ENCODE peak calls at places on chromosomes 2 and 18, in seven cellular contexts. S, W, R, L, A, K and T are unnamed samples.

GRCh38 chr2:102082591-102083586 is 59.7 kb upstream of the IL1R1 start:
- DNase-seq in R (no peak), S (peak), W (no peak), K (no peak), L (peak), A (no peak), T (no peak)

GRCh38 chr18:74748809-74749208 is 151.1 kb downstream of the ZNF407 start:
- DNase-seq in R (no peak), W (no peak), S (no peak), A (no peak), K (no peak), L (no peak), T (no peak)

GRCh38 chr18:64407606-64408005 is 258.7 kb upstream of the LINC00305 start:
- DNase-seq in A (no peak), L (no peak), W (no peak), R (no peak), K (no peak), S (no peak), T (no peak)

GRCh38 chr2:104318001-104318555 is 535.8 kb upstream of the POU3F3 start:
- DNase-seq in W (no peak), S (no peak), R (no peak), L (no peak), A (no peak), K (no peak), T (no peak)

GRCh38 chr2:216606551-216607527 is 26.4 kb upstream of the IGFBP2 start:
- DNase-seq in L (no peak), S (no peak), W (peak), A (no peak), R (no peak), K (no peak), T (no peak)

GRCh38 chr18:68676913-68677312 is 38.0 kb downstream of the TMX3 start:
- DNase-seq in R (no peak), S (peak), L (peak), K (no peak), W (no peak), A (no peak), T (no peak)

GRCh38 chr2:31255911-31256571 is 22.1 kb downstream of the EHD3 start:
- DNase-seq in S (no peak), W (peak), A (no peak), L (no peak), K (no peak), R (no peak), T (no peak)

GRCh38 chr2:175631247-175631628 is 370.8 kb downstream of the LNPK start:
- DNase-seq in S (no peak), A (no peak), R (no peak), W (no peak), L (peak), K (no peak), T (no peak)

GRCh38 chr18:49842656-49843055 is 29.3 kb upstream of the ACAA2 start:
- DNase-seq in W (no peak), K (no peak), R (no peak), A (no peak), S (no peak), L (no peak), T (no peak)

GRCh38 chr2:188984126-188984525 is 10.0 kb downstream of the COL3A1 start:
- DNase-seq in L (peak), A (no peak), K (no peak), R (no peak), S (peak), W (no peak), T (no peak)

GRCh38 chr18:10755855-10756254 is 230.0 kb downstream of the NAPG start:
- DNase-seq in A (no peak), K (no peak), R (no peak), S (no peak), L (no peak), W (no peak), T (no peak)

GRCh38 chr2:137987011-137987410 is 22.7 kb downstream of the HNMT start:
- DNase-seq in S (no peak), R (no peak), K (no peak), W (no peak), A (no peak), L (no peak), T (no peak)

GRCh38 chr2:75986617-75987016 is 275.9 kb upstream of the GCFC2 start:
- DNase-seq in K (no peak), W (no peak), R (no peak), S (no peak), A (no peak), L (no peak), T (no peak)

GRCh38 chr2:27717070-27717453 is 53.4 kb downstream of the SLC4A1AP start:
- DNase-seq in L (peak), K (no peak), R (peak), W (no peak), A (no peak), S (peak), T (no peak)

GRCh38 chr2:143608758-143609157 is 479.5 kb downstream of the ARHGAP15 start:
- DNase-seq in S (no peak), R (no peak), K (no peak), W (no peak), A (no peak), L (no peak), T (no peak)

GRCh38 chr2:84427235-84428138 is 31.6 kb downstream of the SUCLG1 start:
- DNase-seq in A (no peak), R (no peak), W (no peak), L (peak), K (no peak), S (no peak), T (no peak)

GRCh38 chr18:6920099-6920955 is 190.8 kb downstream of the ARHGAP28 start:
- DNase-seq in K (peak), L (peak), W (peak), S (peak), R (peak), A (peak), T (no peak)

GRCh38 chr18:58057291-58057965 is 13.4 kb downstream of the NEDD4L start:
- DNase-seq in L (no peak), A (no peak), R (no peak), W (no peak), S (no peak), K (no peak), T (no peak)

GRCh38 chr2:47907097-47907781 is 941 bp upstream of the FBXO11 start:
- DNase-seq in K (no peak), S (no peak), W (peak), R (no peak), L (no peak), A (no peak), T (no peak)

GRCh38 chr2:218028562-218029348 is 26.0 kb upstream of the TNS1 start:
- DNase-seq in A (no peak), K (no peak), L (no peak), W (no peak), R (no peak), S (no peak), T (peak)

GRCh38 chr2:9897331-9897737 is 54.1 kb downstream of the TAF1B start:
- DNase-seq in A (no peak), S (peak), R (peak), L (peak), W (no peak), K (no peak), T (no peak)

GRCh38 chr2:25251032-25251460 is 82.7 kb upstream of the POMC start:
- DNase-seq in R (no peak), K (no peak), W (no peak), A (no peak), L (no peak), S (no peak), T (no peak)

GRCh38 chr2:44169155-44169898 is 652 bp downstream of the PPM1B start:
- DNase-seq in K (peak), A (peak), W (peak), R (peak), S (peak), L (peak), T (no peak)

GRCh38 chr2:132597831-132598230 is 72.2 kb downstream of the LYPD1 start:
- DNase-seq in W (no peak), K (no peak), A (no peak), L (no peak), S (no peak), R (no peak), T (no peak)

GRCh38 chr2:55047677-55048299 is 2.5 kb downstream of the RTN4 start:
- DNase-seq in S (peak), R (no peak), L (peak), K (no peak), A (no peak), W (peak), T (no peak)

GRCh38 chr2:241931084-241931975 is 61.8 kb downstream of the RTP5 start:
- DNase-seq in K (peak), W (no peak), S (no peak), R (no peak), A (no peak), L (no peak), T (no peak)

GRCh38 chr2:236859896-236860295 is 225.8 kb upstream of the COPS8 start:
- DNase-seq in W (no peak), A (no peak), R (no peak), K (no peak), L (no peak), S (no peak), T (no peak)

GRCh38 chr2:157967856-157968255 is 91.7 kb upstream of the ACVR1 start:
- DNase-seq in R (no peak), K (peak), A (no peak), W (no peak), S (no peak), L (no peak), T (no peak)

GRCh38 chr2:123502926-123503325 is 522.2 kb upstream of the CNTNAP5 start:
- DNase-seq in A (no peak), S (no peak), K (no peak), W (no peak), R (no peak), L (peak), T (no peak)

GRCh38 chr2:52959801-52960200 is 807.8 kb upstream of the CHAC2 start:
- DNase-seq in W (no peak), R (no peak), S (no peak), A (no peak), L (no peak), K (no peak), T (no peak)

GRCh38 chr2:168687314-168687713 is 115.1 kb upstream of the NOSTRIN start:
- DNase-seq in W (peak), A (no peak), R (no peak), L (peak), S (peak), K (no peak), T (no peak)

GRCh38 chr2:191352536-191352935 is 107.3 kb downstream of the MYO1B start:
- DNase-seq in W (no peak), S (peak), K (no peak), R (no peak), A (no peak), L (peak), T (no peak)

GRCh38 chr2:236935131-236935530 is 150.6 kb upstream of the COPS8 start:
- DNase-seq in W (no peak), A (no peak), R (no peak), L (no peak), S (no peak), K (no peak), T (no peak)

GRCh38 chr2:136327162-136327852 is 209.4 kb upstream of the CXCR4 start:
- DNase-seq in A (no peak), K (no peak), W (peak), S (no peak), L (no peak), R (no peak), T (no peak)

GRCh38 chr2:101479328-101479727 is 4.4 kb upstream of the RFX8 start:
- DNase-seq in S (no peak), K (no peak), L (no peak), A (no peak), W (no peak), R (no peak), T (no peak)

GRCh38 chr18:40810371-40810770 is 1144.7 kb upstream of the PIK3C3 start:
- DNase-seq in W (no peak), S (no peak), K (no peak), A (no peak), L (peak), R (no peak), T (no peak)

GRCh38 chr2:28661589-28662001 is 90.0 kb upstream of the PPP1CB start:
- DNase-seq in R (peak), L (peak), W (no peak), S (peak), K (no peak), A (no peak), T (no peak)

GRCh38 chr2:186903183-186903582 is 54.2 kb upstream of the ZSWIM2 start:
- DNase-seq in L (peak), K (no peak), R (no peak), S (no peak), A (no peak), W (no peak), T (no peak)
- TF ChIP-seq CTCF in L (peak), K (no peak), R (peak), S (peak), A (peak), W (peak), T (peak)

GRCh38 chr2:49332415-49332814 is 178.1 kb upstream of the FSHR start:
- DNase-seq in K (no peak), S (no peak), L (peak), R (no peak), A (no peak), W (no peak), T (no peak)
- TF ChIP-seq CTCF in K (no peak), S (no peak), L (no peak), R (no peak), A (no peak), W (no peak), T (peak)

GRCh38 chr2:161570424-161571050 is 53.7 kb upstream of the SLC4A10 start:
- DNase-seq in S (no peak), W (no peak), R (no peak), K (no peak), L (no peak), A (no peak), T (no peak)
- TF ChIP-seq CTCF in S (peak), W (peak), R (no peak), K (no peak), L (peak), A (peak), T (peak)

GRCh38 chr2:63047534-63048281 is 2.9 kb upstream of the OTX1 start:
- DNase-seq in S (no peak), A (no peak), R (peak), W (no peak), L (no peak), K (peak), T (no peak)
- TF ChIP-seq CTCF in S (no peak), A (no peak), R (no peak), W (no peak), L (no peak), K (no peak), T (peak)

DNA sequence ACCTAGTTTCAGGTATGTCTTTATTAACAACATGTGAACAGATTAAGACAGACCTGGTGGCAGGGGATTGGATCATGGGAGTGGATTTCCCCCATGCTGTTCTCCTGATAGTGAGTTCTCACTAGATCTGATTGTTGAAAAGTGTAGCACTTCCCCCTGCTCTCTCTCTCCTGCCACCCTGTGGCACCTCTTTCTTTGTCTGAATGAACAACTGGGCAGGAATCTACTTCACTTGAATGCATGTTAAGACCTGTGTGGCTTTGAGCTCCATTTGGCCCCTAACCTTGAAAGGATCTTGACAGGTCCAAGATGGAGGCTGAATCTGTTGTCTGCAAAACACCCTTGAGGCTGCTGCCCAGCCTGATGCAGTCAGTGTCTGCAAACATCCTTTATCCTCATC is 194.4 kb downstream of the RNF144A start:
- DNase-seq in S (no peak), R (no peak), A (no peak), W (peak), L (no peak), K (no peak), T (no peak)
- TF ChIP-seq CTCF in S (no peak), R (peak), A (no peak), W (peak), L (no peak), K (no peak), T (peak)

DNA sequence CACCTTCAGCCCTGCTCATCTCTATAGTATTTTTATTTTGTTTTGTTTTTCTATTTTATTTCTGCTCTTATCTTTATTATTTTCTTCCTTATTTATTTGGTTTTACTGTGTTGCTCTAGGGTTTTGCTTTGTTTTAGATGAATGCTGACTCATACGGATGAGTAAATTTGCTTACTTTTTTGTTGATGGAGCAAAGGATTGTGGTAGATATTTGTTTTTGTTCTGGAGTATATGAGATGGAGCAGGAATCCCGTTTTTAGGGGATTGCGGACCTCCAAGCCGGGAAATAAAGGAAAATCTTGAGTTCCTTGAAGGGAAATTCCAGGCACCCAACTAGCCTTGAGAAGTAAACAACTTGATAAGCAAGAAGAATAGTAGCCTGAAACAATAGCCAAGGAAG is 15.3 kb upstream of the COLEC12 start:
- DNase-seq in A (no peak), L (no peak), S (no peak), W (no peak), K (no peak), R (no peak), T (no peak)
- TF ChIP-seq CTCF in A (no peak), L (no peak), S (no peak), W (no peak), K (no peak), R (no peak), T (no peak)

GRCh38 chr2:231494669-231495068 is 30.4 kb upstream of the NCL start:
- DNase-seq in S (no peak), L (no peak), A (no peak), W (no peak), K (no peak), R (no peak), T (no peak)

GRCh38 chr2:231490801-231491200 is 26.5 kb upstream of the NCL start:
- DNase-seq in A (no peak), S (no peak), R (no peak), K (no peak), W (no peak), L (no peak), T (no peak)

GRCh38 chr2:231487197-231487596 is 22.9 kb upstream of the NCL start:
- DNase-seq in R (no peak), A (no peak), K (no peak), L (no peak), S (no peak), W (no peak), T (no peak)

GRCh38 chr2:231488331-231488730 is 24.0 kb upstream of the NCL start:
- DNase-seq in R (no peak), A (no peak), K (no peak), W (no peak), L (no peak), S (no peak), T (no peak)

DNA sequence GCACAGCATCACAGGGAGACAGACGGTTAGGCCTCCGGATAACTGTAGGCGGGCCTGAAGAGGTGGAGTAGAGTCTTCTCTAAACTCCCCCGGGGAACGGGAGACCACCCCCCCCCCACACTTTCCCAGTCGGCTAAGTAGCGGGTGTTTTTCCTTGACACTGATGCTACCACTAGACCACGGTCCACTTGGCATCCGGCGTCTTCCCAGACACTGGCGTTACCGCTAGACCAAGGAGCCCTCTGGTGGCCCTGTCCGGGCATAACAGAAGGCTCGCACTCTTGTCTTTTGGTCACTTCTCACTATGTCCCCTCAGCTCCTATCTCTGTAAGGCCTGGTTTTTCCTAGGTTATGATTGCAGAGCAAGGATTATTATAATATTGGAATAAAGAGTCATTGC is 25.7 kb upstream of the NCL start:
- DNase-seq in A (no peak), S (peak), L (peak), W (no peak), K (no peak), R (no peak), T (no peak)
- TF ChIP-seq CTCF in A (peak), S (peak), L (peak), W (peak), K (no peak), R (no peak), T (peak)

GRCh38 chr18:78196280-78196679 is 783.3 kb upstream of the SALL3 start:
- DNase-seq in W (no peak), K (no peak), R (no peak), A (no peak), S (no peak), L (no peak), T (no peak)

DNA sequence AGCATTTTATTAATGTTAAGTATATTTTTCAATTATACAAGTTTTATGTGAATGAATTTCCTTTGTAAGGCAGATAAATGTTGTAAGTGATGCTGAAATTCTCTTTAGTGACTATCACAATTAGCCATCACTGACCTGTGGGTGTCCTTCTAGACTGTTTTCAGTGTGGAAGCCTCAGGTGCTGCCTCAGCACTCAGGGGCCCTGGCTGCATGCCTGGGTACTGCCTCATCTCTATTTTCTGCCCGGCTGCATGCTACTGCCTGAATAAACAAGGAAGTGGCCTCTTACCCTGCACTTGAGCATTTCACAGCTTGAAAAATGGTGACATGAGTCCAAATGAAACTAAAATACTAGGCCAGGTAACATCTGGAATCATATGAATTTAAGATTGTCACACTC is 787.6 kb upstream of the SALL3 start:
- DNase-seq in S (no peak), R (no peak), L (no peak), A (no peak), K (no peak), W (no peak), T (no peak)
- TF ChIP-seq CTCF in S (no peak), R (no peak), L (no peak), A (no peak), K (peak), W (no peak), T (no peak)

GRCh38 chr2:185208261-185208660 is 530.3 kb upstream of the FSIP2 start:
- DNase-seq in W (peak), L (peak), S (no peak), R (no peak), A (peak), K (no peak), T (no peak)
- TF ChIP-seq CTCF in W (peak), L (peak), S (no peak), R (peak), A (peak), K (no peak), T (peak)